ENCODE peak calls at places on chromosomes 4 and X, in seven cellular contexts. S is lower lobe of right lung; K is GM10248; B is foreskin keratinocyte; N is stromal cell of bone marrow; L is HT-29; O is stimulated activated CD4-positive, alpha-beta T cell treated with anti-CD3 and anti-CD28 coated beads, TNF-alpha, amount 100 ng/mL, for 4 hours. T is an unnamed sample.

GRCh38 chrX:37926700-37927099 is 79.3 kb upstream of the DYNLT3 start:
- DNase-seq in B (no peak), L (peak), K (no peak), O (no peak), S (no peak), N (peak), T (peak)

GRCh38 chrX:2955838-2956237 is 26.7 kb upstream of the ARSD start:
- DNase-seq in L (no peak), O (no peak), S (no peak), B (no peak), K (no peak), N (no peak), T (no peak)

GRCh38 chr4:112109455-112110425 is 35.5 kb upstream of the FAM241A start:
- DNase-seq in N (no peak), L (peak), S (no peak), O (no peak), K (peak), B (no peak), T (no peak)

GRCh38 chr4:13597141-13597540 is 30.4 kb downstream of the BOD1L1 start:
- DNase-seq in K (no peak), O (no peak), S (no peak), B (no peak), N (no peak), L (no peak), T (no peak)

GRCh38 chrX:136619889-136620505 is 28.0 kb upstream of the CD40LG start:
- DNase-seq in S (no peak), K (no peak), L (no peak), N (no peak), B (no peak), O (no peak), T (no peak)

GRCh38 chr4:23890369-23891063 is 669 bp upstream of the PPARGC1A start:
- DNase-seq in O (no peak), N (no peak), B (no peak), K (no peak), L (no peak), S (no peak), T (no peak)

GRCh38 chr4:6999172-7000086 is 43.7 kb upstream of the TADA2B start:
- DNase-seq in K (no peak), B (peak), S (no peak), N (no peak), L (peak), O (no peak), T (no peak)

GRCh38 chrX:112691361-112691760 is 11.6 kb upstream of the LHFPL1 start:
- DNase-seq in K (no peak), O (no peak), B (no peak), S (no peak), N (no peak), L (no peak), T (no peak)

GRCh38 chrX:40543661-40544328 is 37.0 kb upstream of the ATP6AP2 start:
- DNase-seq in B (peak), L (peak), K (peak), N (no peak), S (no peak), O (no peak), T (peak)

GRCh38 chrX:136488706-136489105 is 959 bp downstream of the BRS3 start:
- DNase-seq in K (no peak), L (no peak), O (no peak), N (no peak), S (no peak), B (no peak), T (no peak)

GRCh38 chr4:24690436-24690835 is 104.9 kb upstream of the SOD3 start:
- DNase-seq in S (no peak), L (no peak), B (no peak), O (no peak), N (peak), K (no peak), T (no peak)

GRCh38 chr4:78200949-78201348 is 143.8 kb downstream of the FRAS1 start:
- DNase-seq in K (no peak), L (no peak), N (no peak), B (no peak), S (no peak), O (no peak), T (no peak)